ENCODE peak calls at places on chromosomes 6 and 20, in five cellular contexts. M is WTC11, Z is endothelial cell, P is mesothelial cell of epicardium, E is fibroblast of the aortic adventitia. Q is an unnamed sample.

GRCh38 chr20:4026093-4026601 is 10.8 kb upstream of the RNF24 start:
- DNase-seq in M (no peak), Z (peak), P (no peak), E (peak), Q (no peak)

GRCh38 chr6:110567957-110568696 is 91.7 kb upstream of the SLC22A16 start:
- DNase-seq in M (no peak), Z (no peak), P (no peak), E (no peak), Q (no peak)

GRCh38 chr20:45968801-45969711 is 2.9 kb downstream of the ZNF335 start:
- DNase-seq in M (no peak), Z (no peak), P (peak), E (no peak), Q (no peak)

GRCh38 chr20:38649275-38649891 is 47.8 kb downstream of the ARHGAP40 start:
- DNase-seq in M (peak), Z (peak), P (no peak), E (peak), Q (no peak)

GRCh38 chr20:47760686-47761477 is 24.4 kb downstream of the SULF2 start:
- DNase-seq in M (no peak), Z (no peak), P (no peak), E (no peak), Q (no peak)

GRCh38 chr6:41170547-41171160 is 7.7 kb upstream of the TREM2 start:
- DNase-seq in M (no peak), Z (no peak), P (no peak), E (no peak), Q (peak)

GRCh38 chr6:41698350-41698781 is 37.0 kb downstream of the TFEB start:
- DNase-seq in M (no peak), Z (peak), P (no peak), E (peak), Q (no peak)

GRCh38 chr6:111843347-111844147 is 29.7 kb downstream of the FYN start:
- DNase-seq in M (no peak), Z (no peak), P (no peak), E (no peak), Q (no peak)

GRCh38 chr20:62977613-62978558 is 25.4 kb downstream of the SLC17A9 start:
- DNase-seq in M (no peak), Z (no peak), P (no peak), E (no peak), Q (no peak)

GRCh38 chr6:56278186-56278585 is 30.8 kb upstream of the COL21A1 start:
- DNase-seq in M (no peak), Z (no peak), P (no peak), E (no peak), Q (no peak)

GRCh38 chr6:152124432-152125074 is 317.1 kb downstream of the ESR1 start:
- DNase-seq in M (no peak), Z (no peak), P (no peak), E (peak), Q (no peak)

GRCh38 chr6:100343678-100344077 is 121.0 kb downstream of the SIM1 start:
- DNase-seq in M (no peak), Z (no peak), P (no peak), E (peak), Q (no peak)

GRCh38 chr6:27518881-27519795 is 46.2 kb upstream of the ZNF184 start:
- DNase-seq in M (peak), Z (peak), P (no peak), E (peak), Q (no peak)

GRCh38 chr20:46011631-46012482 is 3.1 kb downstream of the MMP9 start:
- DNase-seq in M (peak), Z (no peak), P (no peak), E (no peak), Q (no peak)

GRCh38 chr6:81683928-81684327 is 68.6 kb downstream of the TENT5A start:
- DNase-seq in M (no peak), Z (no peak), P (no peak), E (no peak), Q (no peak)

GRCh38 chr6:132084811-132085509 is 133.8 kb upstream of the CCN2 start:
- DNase-seq in M (no peak), Z (no peak), P (no peak), E (peak), Q (no peak)

GRCh38 chr6:135586388-135586787 is 88.8 kb upstream of the AHI1 start:
- DNase-seq in M (no peak), Z (no peak), P (no peak), E (peak), Q (no peak)

GRCh38 chr6:134161036-134161435 is 108.6 kb upstream of the SLC2A12 start:
- DNase-seq in M (no peak), Z (no peak), P (no peak), E (peak), Q (no peak)

GRCh38 chr6:138622967-138623366 is 123.7 kb upstream of the NHSL1 start:
- DNase-seq in M (no peak), Z (no peak), P (no peak), E (peak), Q (no peak)

GRCh38 chr6:31203345-31203979 is 33.0 kb upstream of the POU5F1 start:
- DNase-seq in M (no peak), Z (no peak), P (no peak), E (peak), Q (no peak)

GRCh38 chr6:14743465-14744211 is 502.2 kb upstream of the JARID2 start:
- DNase-seq in M (no peak), Z (no peak), P (no peak), E (peak), Q (no peak)

GRCh38 chr6:26240157-26240980 is 124.6 kb upstream of the BTN3A2 start:
- DNase-seq in M (peak), Z (peak), P (no peak), E (peak), Q (no peak)

GRCh38 chr6:62391358-62391757 is 105.3 kb upstream of the KHDRBS2 start:
- DNase-seq in M (no peak), Z (no peak), P (no peak), E (no peak), Q (no peak)

GRCh38 chr6:10537726-10538125 is 16.6 kb downstream of the GCNT2 start:
- DNase-seq in M (no peak), Z (no peak), P (no peak), E (no peak), Q (no peak)

GRCh38 chr20:40313730-40314129 is 375.3 kb downstream of the MAFB start:
- DNase-seq in M (no peak), Z (no peak), P (no peak), E (no peak), Q (no peak)

GRCh38 chr6:104705095-104705707 is 154.5 kb downstream of the HACE1 start:
- DNase-seq in M (no peak), Z (peak), P (no peak), E (peak), Q (no peak)

GRCh38 chr20:14481863-14482262 is 144.5 kb upstream of the FLRT3 start:
- DNase-seq in M (no peak), Z (no peak), P (no peak), E (peak), Q (no peak)

GRCh38 chr20:58169441-58169840 is 59.0 kb downstream of the ANKRD60 start:
- DNase-seq in M (no peak), Z (no peak), P (no peak), E (peak), Q (no peak)

GRCh38 chr6:135018961-135019360 is 35.7 kb downstream of the HBS1L start:
- DNase-seq in M (no peak), Z (no peak), P (no peak), E (no peak), Q (no peak)

GRCh38 chr20:34680586-34680985 is 3.7 kb upstream of the PIGU start:
- DNase-seq in M (no peak), Z (no peak), P (no peak), E (peak), Q (no peak)

GRCh38 chr6:119620846-119621570 is 271.4 kb upstream of the MAN1A1 start:
- DNase-seq in M (no peak), Z (no peak), P (no peak), E (peak), Q (no peak)

GRCh38 chr6:79249136-79249535 is 14.7 kb upstream of the HMGN3 start:
- DNase-seq in M (no peak), Z (no peak), P (no peak), E (no peak), Q (no peak)

GRCh38 chr20:24955045-24955444 is 6.0 kb downstream of the CST7 start:
- DNase-seq in M (no peak), Z (no peak), P (no peak), E (no peak), Q (no peak)

GRCh38 chr20:11315506-11315905 is 602.2 kb upstream of the BTBD3 start:
- DNase-seq in M (no peak), Z (no peak), P (no peak), E (no peak), Q (no peak)

GRCh38 chr6:106300944-106301343 is 24.6 kb downstream of the ATG5 start:
- DNase-seq in M (no peak), Z (no peak), P (no peak), E (peak), Q (no peak)

GRCh38 chr20:1965520-1966278 is 28.2 kb downstream of the PDYN start:
- DNase-seq in M (peak), Z (peak), P (peak), E (peak), Q (peak)

DNA sequence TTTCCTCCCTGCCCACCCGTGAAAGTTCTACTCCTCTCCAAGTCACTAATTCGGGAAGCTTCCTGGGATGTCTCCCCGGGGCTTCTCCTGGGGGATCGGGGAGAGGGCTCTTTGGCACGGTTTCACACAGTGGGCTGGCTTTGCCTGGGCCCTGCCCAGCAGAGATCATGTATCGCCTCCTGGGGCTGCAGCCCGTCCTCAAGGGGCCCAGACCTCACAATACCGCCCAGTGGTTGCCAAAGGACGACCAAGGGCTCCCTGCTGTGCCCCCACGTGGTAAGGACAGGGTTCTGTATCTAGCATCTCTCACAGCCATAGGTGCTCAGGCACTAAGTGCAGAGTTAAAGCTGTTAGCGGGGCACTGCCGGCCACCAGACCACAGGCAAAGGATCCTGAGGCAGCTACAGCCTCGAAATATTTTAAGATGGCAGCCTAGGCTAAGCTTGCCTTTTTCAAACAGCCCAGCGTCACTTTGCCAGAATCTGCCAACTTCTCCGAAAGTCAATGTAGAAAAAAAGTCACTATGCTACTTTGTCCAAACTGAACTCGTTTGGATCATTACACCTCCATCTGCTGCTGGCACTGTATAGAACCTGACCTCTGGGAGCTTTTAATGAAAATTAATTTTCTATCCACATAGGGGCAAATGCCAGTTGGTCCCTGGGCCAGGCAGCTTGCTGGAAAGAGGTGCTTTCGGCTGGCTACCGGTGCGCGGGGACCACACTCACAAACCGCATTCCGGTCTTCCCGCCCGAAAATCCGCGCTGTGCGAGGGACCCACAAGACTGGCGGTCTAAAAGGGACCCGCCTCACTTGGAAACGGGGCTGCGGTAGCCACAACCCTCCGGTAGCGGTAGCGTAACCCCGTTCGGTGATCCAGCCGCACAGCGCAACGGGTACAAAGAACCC is 1.3 kb upstream of the NNAT start:
- DNase-seq in M (peak), Z (peak), P (no peak), E (no peak), Q (no peak)
- TF ChIP-seq CTCF in M (no peak), Z (no peak), P (no peak), E (no peak), Q (peak)

GRCh38 chr6:33049323-33049722 is 24.1 kb downstream of the HLA-DPA1 start:
- DNase-seq in M (no peak), Z (no peak), P (no peak), E (no peak), Q (no peak)
- TF ChIP-seq CTCF in M (peak), Z (no peak), P (no peak), E (peak), Q (peak)

GRCh38 chr6:91538622-91539021 is 951.8 kb upstream of the MAP3K7 start:
- DNase-seq in M (no peak), Z (no peak), P (no peak), E (no peak), Q (no peak)

GRCh38 chr6:91539451-91539850 is 952.6 kb upstream of the MAP3K7 start:
- DNase-seq in M (no peak), Z (no peak), P (no peak), E (no peak), Q (no peak)

DNA sequence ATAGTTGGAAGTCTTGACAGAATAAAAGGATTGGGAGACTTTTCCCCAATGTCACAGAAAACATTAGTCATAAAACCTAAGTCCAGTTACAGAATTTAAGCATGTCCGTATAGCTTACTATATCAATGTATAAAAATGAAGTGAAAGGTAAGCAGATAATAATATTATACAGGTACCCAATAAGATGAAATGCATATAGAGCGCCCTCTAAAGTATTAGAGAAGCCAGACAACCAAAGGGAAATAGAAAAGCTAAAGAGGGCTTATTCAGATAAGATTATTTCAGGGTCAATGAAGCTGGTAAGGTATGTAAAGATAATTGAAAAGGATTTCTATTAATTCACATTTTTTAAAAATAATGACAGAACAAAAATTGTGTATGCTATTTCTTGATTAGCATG is 947.7 kb upstream of the MAP3K7 start:
- DNase-seq in M (no peak), Z (no peak), P (no peak), E (no peak), Q (no peak)
- TF ChIP-seq CTCF in M (no peak), Z (no peak), P (no peak), E (no peak), Q (peak)

DNA sequence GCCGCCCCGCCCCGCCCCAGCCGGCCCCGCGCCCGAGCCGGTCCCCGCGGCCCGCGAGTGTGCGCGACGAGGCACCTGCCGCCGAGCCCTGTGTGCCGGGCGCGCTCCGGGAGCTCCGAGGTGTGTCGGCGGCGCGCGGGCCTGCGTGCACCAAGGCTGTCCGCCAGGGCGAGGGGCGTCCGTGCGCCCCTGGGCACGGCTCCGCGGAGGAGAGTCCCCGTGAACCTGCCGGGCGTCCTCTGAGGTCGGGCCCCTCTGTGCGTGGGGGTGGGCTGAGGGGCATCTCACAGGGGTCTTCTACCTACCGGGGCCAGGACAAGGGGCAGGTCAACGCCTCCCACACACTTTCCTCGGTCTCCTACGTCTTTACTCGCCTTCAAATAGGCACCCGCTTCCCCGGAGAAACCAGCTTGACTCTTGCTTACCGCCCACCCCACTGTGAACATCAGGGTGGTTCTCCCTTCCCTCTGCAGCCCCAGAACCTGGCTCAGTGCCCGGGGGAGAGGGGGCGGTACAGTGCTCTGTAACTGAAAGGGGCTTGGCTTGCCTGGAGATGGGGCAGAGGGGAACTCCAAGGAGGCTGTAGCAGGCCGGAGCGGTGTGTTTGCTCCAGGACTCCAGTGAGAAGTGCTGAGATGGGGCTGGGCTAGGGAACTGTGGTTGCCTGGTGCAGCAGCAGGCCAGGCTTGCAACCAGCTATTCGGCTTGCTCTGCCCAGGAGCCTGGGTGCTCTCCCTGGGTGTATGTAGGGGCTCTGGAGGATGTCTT is at the start of gene SAMD10:
- DNase-seq in M (peak), Z (peak), P (peak), E (no peak), Q (peak)
- TF ChIP-seq CTCF in M (no peak), Z (no peak), P (no peak), E (no peak), Q (peak)

GRCh38 chr6:113980937-113981554 is 10.1 kb upstream of the HDAC2 start:
- DNase-seq in M (peak), Z (peak), P (no peak), E (peak), Q (no peak)
- TF ChIP-seq CTCF in M (peak), Z (peak), P (peak), E (peak), Q (peak)

GRCh38 chr6:142942805-142943227 is 2.2 kb downstream of the HIVEP2 start:
- DNase-seq in M (no peak), Z (no peak), P (no peak), E (peak), Q (no peak)
- TF ChIP-seq CTCF in M (peak), Z (peak), P (peak), E (peak), Q (peak)

DNA sequence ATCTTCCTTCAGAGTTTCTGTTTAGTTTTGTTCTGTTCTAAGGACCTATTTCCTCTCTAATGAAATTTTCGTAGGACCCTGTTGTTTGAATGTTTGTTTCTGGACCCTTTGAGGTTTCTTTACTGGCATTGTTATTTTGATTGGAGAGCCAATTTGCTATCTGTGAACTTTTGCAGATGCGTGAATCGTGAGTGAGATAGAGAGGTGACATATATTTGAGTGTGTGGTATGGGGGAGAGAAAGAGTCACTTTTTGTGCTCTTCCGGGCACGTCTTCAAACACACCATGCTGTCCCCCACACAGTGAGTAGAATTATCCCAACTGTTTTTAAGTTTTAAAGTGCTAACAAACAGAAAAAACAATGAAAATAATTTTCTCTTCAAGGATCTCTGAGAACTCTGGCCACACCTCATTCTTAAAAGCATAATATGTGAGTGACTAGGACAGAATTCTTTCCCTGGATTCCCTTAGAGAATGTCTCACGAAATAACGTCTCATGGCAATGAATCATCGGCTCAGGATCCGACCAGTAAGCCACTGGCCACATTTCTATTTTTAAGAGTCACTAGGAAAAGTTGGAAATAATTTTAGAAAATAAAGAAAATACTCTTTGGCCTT is 235.6 kb upstream of the ZNF217 start:
- DNase-seq in M (no peak), Z (no peak), P (no peak), E (peak), Q (no peak)
- TF ChIP-seq CTCF in M (no peak), Z (no peak), P (no peak), E (no peak), Q (no peak)

GRCh38 chr6:17707371-17707651 is 586 bp upstream of the NUP153 start:
- DNase-seq in M (no peak), Z (no peak), P (no peak), E (no peak), Q (no peak)

GRCh38 chr6:17703256-17703694 is 3.5 kb downstream of the NUP153 start:
- DNase-seq in M (no peak), Z (no peak), P (no peak), E (peak), Q (no peak)

GRCh38 chr6:17706580-17707370 is at the start of gene NUP153:
- DNase-seq in M (peak), Z (peak), P (peak), E (peak), Q (peak)

GRCh38 chr6:17705428-17705777 is 1.3 kb downstream of the NUP153 start:
- DNase-seq in M (no peak), Z (peak), P (no peak), E (peak), Q (no peak)

DNA sequence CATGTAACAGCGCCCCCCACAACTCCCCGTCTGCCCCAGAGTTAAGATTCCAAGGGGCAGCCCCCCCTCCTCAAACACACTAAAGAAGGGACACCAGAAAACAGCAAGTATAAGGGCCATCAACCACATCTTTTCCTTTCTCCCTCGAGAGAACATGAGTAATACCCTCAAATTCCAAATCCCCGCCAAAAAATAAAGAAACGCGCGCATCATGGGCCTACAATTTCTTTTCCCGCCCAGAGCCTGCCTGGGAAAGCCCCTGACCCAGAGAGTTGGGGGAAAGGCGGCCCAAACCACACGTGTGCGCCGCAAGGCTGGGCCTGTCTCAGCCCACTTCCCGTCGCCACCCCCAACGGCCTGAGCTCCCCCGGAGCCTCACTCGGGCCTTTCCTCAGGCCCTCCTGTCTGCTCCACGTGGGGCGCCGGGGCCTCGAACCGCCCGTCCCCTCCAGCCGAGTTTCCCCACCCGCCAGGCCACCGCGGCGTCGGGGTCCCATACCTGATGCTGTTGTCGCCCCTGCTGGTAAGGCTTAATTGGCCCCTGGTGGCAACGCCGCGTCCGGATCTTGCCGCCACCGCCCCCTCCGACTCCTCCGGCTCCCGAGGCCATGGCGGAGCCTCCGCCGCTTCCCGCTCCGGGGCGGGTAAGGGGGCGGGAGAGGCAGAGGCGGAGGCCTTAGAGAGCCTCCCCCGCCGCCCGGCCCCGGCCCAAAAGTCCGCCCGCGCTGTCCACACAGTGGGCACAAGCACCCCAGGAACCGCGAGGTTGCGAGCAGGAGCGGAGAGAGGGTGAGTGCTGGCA is 746 bp downstream of the NUP153 start:
- DNase-seq in M (peak), Z (peak), P (peak), E (peak), Q (peak)
- TF ChIP-seq CTCF in M (no peak), Z (no peak), P (no peak), E (no peak), Q (peak)

Q was measured in type B pancreatic cell.